ENCODE peak calls at places on chromosomes 5 and 9, in eight cellular contexts. One of them, this sample, is unnamed.

GRCh38 chr9:94057918-94058317 is 26.3 kb upstream of the PTPDC1 start:
- DNase-seq in H9: no peak
- DNase-seq in left ventricle myocardium inferior: no peak
- DNase-seq in naive thymus-derived CD4-positive, alpha-beta T cell: no peak
- DNase-seq in colonic mucosa: no peak
- DNase-seq in bronchial epithelial cell: no peak
- DNase-seq in aorta: no peak
- DNase-seq in endodermal cell: no peak
- DNase-seq in this sample: no peak

GRCh38 chr5:78799254-78800017 is 150.9 kb upstream of the LHFPL2 start:
- DNase-seq in H9: no peak
- DNase-seq in left ventricle myocardium inferior: no peak
- DNase-seq in naive thymus-derived CD4-positive, alpha-beta T cell: no peak
- DNase-seq in colonic mucosa: no peak
- DNase-seq in bronchial epithelial cell: peak; percentile 18
- DNase-seq in aorta: no peak
- DNase-seq in endodermal cell: no peak
- DNase-seq in this sample: no peak

GRCh38 chr9:134049236-134049635 is 18.6 kb downstream of the BRD3 start:
- DNase-seq in H9: no peak
- DNase-seq in left ventricle myocardium inferior: peak; percentile 78
- DNase-seq in naive thymus-derived CD4-positive, alpha-beta T cell: no peak
- DNase-seq in colonic mucosa: no peak
- DNase-seq in bronchial epithelial cell: no peak
- DNase-seq in aorta: no peak
- DNase-seq in endodermal cell: no peak
- DNase-seq in this sample: peak; percentile 71

GRCh38 chr9:25677301-25678146 is 720 bp downstream of the TUSC1 start:
- DNase-seq in H9: peak; percentile 78
- DNase-seq in left ventricle myocardium inferior: peak; percentile 88
- DNase-seq in naive thymus-derived CD4-positive, alpha-beta T cell: peak; percentile 1
- DNase-seq in colonic mucosa: peak; percentile 92
- DNase-seq in bronchial epithelial cell: peak; percentile 58
- DNase-seq in aorta: peak; percentile 96
- DNase-seq in endodermal cell: peak; percentile 84
- DNase-seq in this sample: peak; percentile 81

GRCh38 chr9:110890416-110890815 is 147.9 kb downstream of the LPAR1 start:
- DNase-seq in H9: no peak
- DNase-seq in left ventricle myocardium inferior: no peak
- DNase-seq in naive thymus-derived CD4-positive, alpha-beta T cell: no peak
- DNase-seq in colonic mucosa: no peak
- DNase-seq in bronchial epithelial cell: no peak
- DNase-seq in aorta: no peak
- DNase-seq in endodermal cell: no peak
- DNase-seq in this sample: no peak

GRCh38 chr5:66828046-66828550 is 231.9 kb downstream of the MAST4 start:
- DNase-seq in H9: peak; percentile 45
- DNase-seq in left ventricle myocardium inferior: no peak
- DNase-seq in naive thymus-derived CD4-positive, alpha-beta T cell: no peak
- DNase-seq in colonic mucosa: no peak
- DNase-seq in bronchial epithelial cell: no peak
- DNase-seq in aorta: no peak
- DNase-seq in endodermal cell: peak; percentile 77
- DNase-seq in this sample: no peak

GRCh38 chr9:72952394-72952720 is 496 bp downstream of the ALDH1A1 start:
- DNase-seq in H9: no peak
- DNase-seq in left ventricle myocardium inferior: no peak
- DNase-seq in naive thymus-derived CD4-positive, alpha-beta T cell: no peak
- DNase-seq in colonic mucosa: no peak
- DNase-seq in bronchial epithelial cell: no peak
- DNase-seq in aorta: no peak
- DNase-seq in endodermal cell: no peak
- DNase-seq in this sample: no peak

GRCh38 chr5:177432143-177432904 is 5.8 kb downstream of the GRK6 start:
- DNase-seq in H9: no peak
- DNase-seq in left ventricle myocardium inferior: peak; percentile 64
- DNase-seq in naive thymus-derived CD4-positive, alpha-beta T cell: peak; percentile 30
- DNase-seq in colonic mucosa: no peak
- DNase-seq in bronchial epithelial cell: no peak
- DNase-seq in aorta: peak; percentile 76
- DNase-seq in endodermal cell: no peak
- DNase-seq in this sample: no peak

GRCh38 chr5:64184832-64185231 is 19.2 kb downstream of the RNF180 start:
- DNase-seq in H9: no peak
- DNase-seq in left ventricle myocardium inferior: no peak
- DNase-seq in naive thymus-derived CD4-positive, alpha-beta T cell: no peak
- DNase-seq in colonic mucosa: no peak
- DNase-seq in bronchial epithelial cell: no peak
- DNase-seq in aorta: no peak
- DNase-seq in endodermal cell: no peak
- DNase-seq in this sample: no peak

GRCh38 chr5:67983251-67983941 is 232.2 kb upstream of the PIK3R1 start:
- DNase-seq in H9: no peak
- DNase-seq in left ventricle myocardium inferior: no peak
- DNase-seq in naive thymus-derived CD4-positive, alpha-beta T cell: no peak
- DNase-seq in colonic mucosa: no peak
- DNase-seq in bronchial epithelial cell: peak; percentile 71
- DNase-seq in aorta: no peak
- DNase-seq in endodermal cell: no peak
- DNase-seq in this sample: no peak

GRCh38 chr5:154986151-154986550 is 27.4 kb upstream of the KIF4B start:
- DNase-seq in H9: no peak
- DNase-seq in left ventricle myocardium inferior: no peak
- DNase-seq in naive thymus-derived CD4-positive, alpha-beta T cell: no peak
- DNase-seq in colonic mucosa: no peak
- DNase-seq in bronchial epithelial cell: no peak
- DNase-seq in aorta: no peak
- DNase-seq in endodermal cell: no peak
- DNase-seq in this sample: no peak

GRCh38 chr9:111074395-111074794 is 36.1 kb upstream of the LPAR1 start:
- DNase-seq in H9: no peak
- DNase-seq in left ventricle myocardium inferior: no peak
- DNase-seq in naive thymus-derived CD4-positive, alpha-beta T cell: no peak
- DNase-seq in colonic mucosa: no peak
- DNase-seq in bronchial epithelial cell: no peak
- DNase-seq in aorta: no peak
- DNase-seq in endodermal cell: no peak
- DNase-seq in this sample: no peak

GRCh38 chr5:76958976-76959767 is 6.3 kb downstream of the CRHBP start:
- DNase-seq in H9: no peak
- DNase-seq in left ventricle myocardium inferior: no peak
- DNase-seq in naive thymus-derived CD4-positive, alpha-beta T cell: no peak
- DNase-seq in colonic mucosa: no peak
- DNase-seq in bronchial epithelial cell: peak; percentile 63
- DNase-seq in aorta: no peak
- DNase-seq in endodermal cell: no peak
- DNase-seq in this sample: no peak
- H3K27me3 ChIP-seq in H9: peaks cover 12% of the 10 kb centered on the region
- H3K27me3 ChIP-seq in left ventricle myocardium inferior: peaks cover 33% of the 10 kb centered on the region
- H3K27me3 ChIP-seq in naive thymus-derived CD4-positive, alpha-beta T cell: no peaks in the 10 kb centered on the region
- H3K27me3 ChIP-seq in colonic mucosa: peaks cover 15% of the 10 kb centered on the region
- H3K27me3 ChIP-seq in bronchial epithelial cell: peaks cover 7% of the 10 kb centered on the region
- H3K27me3 ChIP-seq in aorta: no peaks in the 10 kb centered on the region
- H3K27me3 ChIP-seq in endodermal cell: peaks cover 16% of the 10 kb centered on the region
- H3K27me3 ChIP-seq in this sample: peaks cover 12% of the 10 kb centered on the region

DNA sequence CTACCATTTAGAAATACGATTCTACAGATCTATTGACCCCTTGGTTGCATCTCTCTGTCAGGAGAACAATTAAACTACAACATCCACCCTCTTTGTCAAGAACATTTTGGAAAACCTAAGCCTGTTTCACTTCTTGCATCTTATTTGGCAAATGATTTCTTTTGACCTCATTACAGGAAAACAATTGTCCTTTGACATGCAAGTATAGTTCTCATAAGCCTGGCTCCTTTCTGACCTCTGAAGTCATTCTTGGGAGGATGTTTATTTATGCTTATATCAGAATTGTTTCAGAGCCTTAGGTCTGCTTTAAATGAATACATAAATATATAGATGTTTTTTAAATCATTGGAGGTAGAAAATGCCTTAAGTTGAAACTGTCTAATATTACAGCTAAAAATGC is 361.3 kb upstream of the PTGER4 start:
- DNase-seq in H9: no peak
- DNase-seq in left ventricle myocardium inferior: no peak
- DNase-seq in naive thymus-derived CD4-positive, alpha-beta T cell: no peak
- DNase-seq in colonic mucosa: no peak
- DNase-seq in bronchial epithelial cell: no peak
- DNase-seq in aorta: no peak
- DNase-seq in endodermal cell: no peak
- DNase-seq in this sample: no peak
- H3K27me3 ChIP-seq in H9: no peaks in the 10 kb centered on the region
- H3K27me3 ChIP-seq in left ventricle myocardium inferior: no peaks in the 10 kb centered on the region
- H3K27me3 ChIP-seq in naive thymus-derived CD4-positive, alpha-beta T cell: no peaks in the 10 kb centered on the region
- H3K27me3 ChIP-seq in colonic mucosa: no peaks in the 10 kb centered on the region
- H3K27me3 ChIP-seq in bronchial epithelial cell: no peaks in the 10 kb centered on the region
- H3K27me3 ChIP-seq in aorta: no peaks in the 10 kb centered on the region
- H3K27me3 ChIP-seq in endodermal cell: no peaks in the 10 kb centered on the region
- H3K27me3 ChIP-seq in this sample: no peaks in the 10 kb centered on the region

GRCh38 chr9:89590415-89590814 is 14.4 kb upstream of the GADD45G start:
- DNase-seq in H9: no peak
- DNase-seq in left ventricle myocardium inferior: no peak
- DNase-seq in naive thymus-derived CD4-positive, alpha-beta T cell: no peak
- DNase-seq in colonic mucosa: no peak
- DNase-seq in bronchial epithelial cell: no peak
- DNase-seq in aorta: no peak
- DNase-seq in endodermal cell: no peak
- DNase-seq in this sample: no peak
- H3K27me3 ChIP-seq in H9: no peaks in the 10 kb centered on the region
- H3K27me3 ChIP-seq in left ventricle myocardium inferior: peaks cover 52% of the 10 kb centered on the region
- H3K27me3 ChIP-seq in naive thymus-derived CD4-positive, alpha-beta T cell: no peaks in the 10 kb centered on the region
- H3K27me3 ChIP-seq in colonic mucosa: no peaks in the 10 kb centered on the region
- H3K27me3 ChIP-seq in bronchial epithelial cell: peaks cover 2% of the 10 kb centered on the region
- H3K27me3 ChIP-seq in aorta: no peaks in the 10 kb centered on the region
- H3K27me3 ChIP-seq in endodermal cell: no peaks in the 10 kb centered on the region
- H3K27me3 ChIP-seq in this sample: no peaks in the 10 kb centered on the region

GRCh38 chr9:68522954-68523353 is 17.7 kb downstream of the TMEM252 start:
- DNase-seq in H9: no peak
- DNase-seq in left ventricle myocardium inferior: no peak
- DNase-seq in naive thymus-derived CD4-positive, alpha-beta T cell: no peak
- DNase-seq in colonic mucosa: no peak
- DNase-seq in bronchial epithelial cell: no peak
- DNase-seq in aorta: no peak
- DNase-seq in endodermal cell: no peak
- DNase-seq in this sample: no peak
- H3K27me3 ChIP-seq in H9: no peaks in the 10 kb centered on the region
- H3K27me3 ChIP-seq in left ventricle myocardium inferior: no peaks in the 10 kb centered on the region
- H3K27me3 ChIP-seq in naive thymus-derived CD4-positive, alpha-beta T cell: no peaks in the 10 kb centered on the region
- H3K27me3 ChIP-seq in colonic mucosa: no peaks in the 10 kb centered on the region
- H3K27me3 ChIP-seq in bronchial epithelial cell: no peaks in the 10 kb centered on the region
- H3K27me3 ChIP-seq in aorta: no peaks in the 10 kb centered on the region
- H3K27me3 ChIP-seq in endodermal cell: peaks cover 67% of the 10 kb centered on the region
- H3K27me3 ChIP-seq in this sample: no peaks in the 10 kb centered on the region

DNA sequence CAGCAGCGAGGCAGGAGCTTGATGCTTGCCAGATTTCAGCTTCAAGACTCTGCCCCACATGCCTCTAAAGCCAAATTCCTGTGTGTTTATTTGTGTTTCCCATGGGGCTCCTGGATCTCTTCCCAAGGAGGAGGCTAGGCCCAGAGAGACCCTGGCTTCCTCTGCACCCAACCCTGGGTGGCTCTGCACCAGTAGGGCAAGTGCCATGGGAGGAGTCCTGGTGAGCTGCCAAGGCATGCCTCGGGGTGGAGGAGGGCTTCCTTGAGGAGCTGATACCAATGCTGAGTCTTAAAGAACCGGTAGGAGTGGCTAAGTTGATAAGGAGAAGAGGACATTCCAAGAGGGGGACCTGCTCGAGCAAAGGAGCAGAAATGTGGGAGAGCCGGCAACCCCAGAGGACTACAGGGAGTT is 6.8 kb upstream of the TIFAB start:
- DNase-seq in H9: no peak
- DNase-seq in left ventricle myocardium inferior: no peak
- DNase-seq in naive thymus-derived CD4-positive, alpha-beta T cell: no peak
- DNase-seq in colonic mucosa: peak; percentile 74
- DNase-seq in bronchial epithelial cell: peak; percentile 52
- DNase-seq in aorta: peak; percentile 81
- DNase-seq in endodermal cell: no peak
- DNase-seq in this sample: no peak
- H3K27me3 ChIP-seq in H9: peaks cover 12% of the 10 kb centered on the region
- H3K27me3 ChIP-seq in left ventricle myocardium inferior: peaks cover 83% of the 10 kb centered on the region
- H3K27me3 ChIP-seq in naive thymus-derived CD4-positive, alpha-beta T cell: no peaks in the 10 kb centered on the region
- H3K27me3 ChIP-seq in colonic mucosa: no peaks in the 10 kb centered on the region
- H3K27me3 ChIP-seq in bronchial epithelial cell: peaks cover 5% of the 10 kb centered on the region
- H3K27me3 ChIP-seq in aorta: no peaks in the 10 kb centered on the region
- H3K27me3 ChIP-seq in endodermal cell: peaks cover 85% of the 10 kb centered on the region
- H3K27me3 ChIP-seq in this sample: peaks cover 2% of the 10 kb centered on the region

GRCh38 chr9:16515207-16515606 is 355.3 kb downstream of the BNC2 start:
- DNase-seq in H9: peak; percentile 46
- DNase-seq in left ventricle myocardium inferior: no peak
- DNase-seq in naive thymus-derived CD4-positive, alpha-beta T cell: no peak
- DNase-seq in colonic mucosa: no peak
- DNase-seq in bronchial epithelial cell: no peak
- DNase-seq in aorta: no peak
- DNase-seq in endodermal cell: peak; percentile 73
- DNase-seq in this sample: no peak

GRCh38 chr9:16515879-16516289 is 354.6 kb downstream of the BNC2 start:
- DNase-seq in H9: peak; percentile 81
- DNase-seq in left ventricle myocardium inferior: no peak
- DNase-seq in naive thymus-derived CD4-positive, alpha-beta T cell: no peak
- DNase-seq in colonic mucosa: no peak
- DNase-seq in bronchial epithelial cell: no peak
- DNase-seq in aorta: no peak
- DNase-seq in endodermal cell: peak; percentile 85
- DNase-seq in this sample: no peak

GRCh38 chr9:16514131-16514530 is 356.3 kb downstream of the BNC2 start:
- DNase-seq in H9: peak; percentile 44
- DNase-seq in left ventricle myocardium inferior: no peak
- DNase-seq in naive thymus-derived CD4-positive, alpha-beta T cell: no peak
- DNase-seq in colonic mucosa: no peak
- DNase-seq in bronchial epithelial cell: no peak
- DNase-seq in aorta: no peak
- DNase-seq in endodermal cell: peak; percentile 60
- DNase-seq in this sample: no peak

GRCh38 chr9:16519001-16519400 is 351.5 kb downstream of the BNC2 start:
- DNase-seq in H9: peak; percentile 46
- DNase-seq in left ventricle myocardium inferior: no peak
- DNase-seq in naive thymus-derived CD4-positive, alpha-beta T cell: no peak
- DNase-seq in colonic mucosa: no peak
- DNase-seq in bronchial epithelial cell: no peak
- DNase-seq in aorta: no peak
- DNase-seq in endodermal cell: peak; percentile 58
- DNase-seq in this sample: no peak

DNA sequence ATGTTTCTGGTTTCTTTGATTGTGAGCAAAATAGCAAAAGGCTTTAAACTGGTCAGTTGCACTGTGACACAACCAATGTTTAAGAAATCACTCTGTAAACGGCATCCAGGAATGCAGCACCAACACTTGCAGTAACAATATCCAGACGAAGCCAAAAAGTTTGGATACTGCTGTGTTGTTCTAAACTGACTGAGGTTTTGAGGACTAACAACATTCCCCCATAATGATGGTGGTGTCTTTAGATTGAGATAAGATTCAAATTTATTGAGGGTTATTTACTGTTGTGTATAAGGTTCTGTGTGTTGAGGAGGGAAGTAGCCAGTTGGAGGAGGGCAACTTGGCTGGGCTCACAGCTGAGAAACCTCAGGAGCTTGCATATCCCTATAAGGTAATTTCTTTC is 353.6 kb downstream of the BNC2 start:
- DNase-seq in H9: no peak
- DNase-seq in left ventricle myocardium inferior: no peak
- DNase-seq in naive thymus-derived CD4-positive, alpha-beta T cell: no peak
- DNase-seq in colonic mucosa: no peak
- DNase-seq in bronchial epithelial cell: no peak
- DNase-seq in aorta: no peak
- DNase-seq in endodermal cell: no peak
- DNase-seq in this sample: no peak
- H3K27me3 ChIP-seq in H9: no peaks in the 10 kb centered on the region
- H3K27me3 ChIP-seq in left ventricle myocardium inferior: peaks cover 11% of the 10 kb centered on the region
- H3K27me3 ChIP-seq in naive thymus-derived CD4-positive, alpha-beta T cell: no peaks in the 10 kb centered on the region
- H3K27me3 ChIP-seq in colonic mucosa: no peaks in the 10 kb centered on the region
- H3K27me3 ChIP-seq in bronchial epithelial cell: no peaks in the 10 kb centered on the region
- H3K27me3 ChIP-seq in aorta: no peaks in the 10 kb centered on the region
- H3K27me3 ChIP-seq in endodermal cell: no peaks in the 10 kb centered on the region
- H3K27me3 ChIP-seq in this sample: no peaks in the 10 kb centered on the region